ENCODE peak calls at places on chromosomes 12 and 14, in five cellular contexts. Y is body of pancreas, P is heart left ventricle, L is aorta, G is stomach. T is an unnamed sample.
A peak's percentile ranks its signal among the peaks of the same experiment; 100 is the strongest.

GRCh38 chr12:24798335-24798734 is 150.6 kb downstream of the BCAT1 start:
- DNase-seq in Y (no peak), P (no peak), L (no peak), G (no peak), T (no peak)

GRCh38 chr12:93908846-93909592 is 231.8 kb downstream of the CRADD start:
- DNase-seq in Y (no peak), P (peak; percentile 62), L (no peak), G (no peak), T (no peak)

GRCh38 chr14:35789651-35790050 is 19.4 kb downstream of the RALGAPA1 start:
- DNase-seq in Y (no peak), P (no peak), L (no peak), G (no peak), T (no peak)

GRCh38 chr14:40394634-40395340 is 962.6 kb upstream of the FBXO33 start:
- DNase-seq in Y (no peak), P (no peak), L (no peak), G (no peak), T (no peak)

GRCh38 chr12:12467701-12468218 is 94.9 kb downstream of the DUSP16 start:
- DNase-seq in Y (no peak), P (no peak), L (no peak), G (no peak), T (no peak)

GRCh38 chr14:104689620-104690265 is 325 bp downstream of the INF2 start:
- DNase-seq in Y (no peak), P (no peak), L (no peak), G (no peak), T (no peak)

GRCh38 chr12:26789731-26790644 is 43.0 kb downstream of the ITPR2 start:
- DNase-seq in Y (no peak), P (no peak), L (no peak), G (no peak), T (no peak)

GRCh38 chr12:54020587-54020969 is 7.7 kb upstream of the HOXC6 start:
- DNase-seq in Y (no peak), P (no peak), L (no peak), G (no peak), T (no peak)

GRCh38 chr14:100285021-100285912 is 21.0 kb downstream of the SLC25A29 start:
- DNase-seq in Y (peak; percentile 71), P (peak; percentile 62), L (peak; percentile 90), G (peak; percentile 76), T (peak; percentile 81)

GRCh38 chr12:3048540-3048939 is 28.6 kb upstream of the TSPAN9 start:
- DNase-seq in Y (no peak), P (no peak), L (peak; percentile 26), G (no peak), T (no peak)

GRCh38 chr12:78385541-78385940 is 479.0 kb upstream of the SYT1 start:
- DNase-seq in Y (no peak), P (no peak), L (no peak), G (no peak), T (no peak)

GRCh38 chr12:122836027-122836921 is 1.0 kb downstream of the HIP1R start:
- DNase-seq in Y (peak; percentile 49), P (no peak), L (peak; percentile 70), G (peak; percentile 78), T (no peak)

GRCh38 chr14:93788557-93789365 is 476 bp upstream of the PRIMA1 start:
- DNase-seq in Y (no peak), P (peak; percentile 50), L (peak; percentile 85), G (peak; percentile 58), T (peak; percentile 73)

GRCh38 chr12:106078358-106079025 is 60.3 kb downstream of the NUAK1 start:
- DNase-seq in Y (no peak), P (peak; percentile 82), L (peak; percentile 92), G (no peak), T (no peak)

GRCh38 chr12:94676922-94677321 is 26.6 kb upstream of the TMCC3 start:
- DNase-seq in Y (no peak), P (no peak), L (no peak), G (no peak), T (no peak)

GRCh38 chr14:64698899-64699298 is 5.3 kb upstream of the PLEKHG3 start:
- DNase-seq in Y (no peak), P (peak; percentile 18), L (no peak), G (peak; percentile 78), T (no peak)

GRCh38 chr14:94116701-94117100 is 6.2 kb downstream of the IFI27 start:
- DNase-seq in Y (no peak), P (no peak), L (no peak), G (peak; percentile 16), T (no peak)

GRCh38 chr14:33237102-33237501 is 298.4 kb downstream of the NPAS3 start:
- DNase-seq in Y (no peak), P (no peak), L (no peak), G (no peak), T (no peak)

GRCh38 chr12:66065146-66065545 is 65.4 kb downstream of the LLPH start:
- DNase-seq in Y (no peak), P (no peak), L (no peak), G (no peak), T (no peak)

GRCh38 chr12:47818701-47819543 is 781 bp downstream of the HDAC7 start:
- DNase-seq in Y (peak; percentile 52), P (peak; percentile 79), L (peak; percentile 90), G (peak; percentile 49), T (peak; percentile 39)

GRCh38 chr14:31024577-31025334 is 693 bp upstream of the AP4S1 start:
- DNase-seq in Y (no peak), P (no peak), L (no peak), G (no peak), T (no peak)

DNA sequence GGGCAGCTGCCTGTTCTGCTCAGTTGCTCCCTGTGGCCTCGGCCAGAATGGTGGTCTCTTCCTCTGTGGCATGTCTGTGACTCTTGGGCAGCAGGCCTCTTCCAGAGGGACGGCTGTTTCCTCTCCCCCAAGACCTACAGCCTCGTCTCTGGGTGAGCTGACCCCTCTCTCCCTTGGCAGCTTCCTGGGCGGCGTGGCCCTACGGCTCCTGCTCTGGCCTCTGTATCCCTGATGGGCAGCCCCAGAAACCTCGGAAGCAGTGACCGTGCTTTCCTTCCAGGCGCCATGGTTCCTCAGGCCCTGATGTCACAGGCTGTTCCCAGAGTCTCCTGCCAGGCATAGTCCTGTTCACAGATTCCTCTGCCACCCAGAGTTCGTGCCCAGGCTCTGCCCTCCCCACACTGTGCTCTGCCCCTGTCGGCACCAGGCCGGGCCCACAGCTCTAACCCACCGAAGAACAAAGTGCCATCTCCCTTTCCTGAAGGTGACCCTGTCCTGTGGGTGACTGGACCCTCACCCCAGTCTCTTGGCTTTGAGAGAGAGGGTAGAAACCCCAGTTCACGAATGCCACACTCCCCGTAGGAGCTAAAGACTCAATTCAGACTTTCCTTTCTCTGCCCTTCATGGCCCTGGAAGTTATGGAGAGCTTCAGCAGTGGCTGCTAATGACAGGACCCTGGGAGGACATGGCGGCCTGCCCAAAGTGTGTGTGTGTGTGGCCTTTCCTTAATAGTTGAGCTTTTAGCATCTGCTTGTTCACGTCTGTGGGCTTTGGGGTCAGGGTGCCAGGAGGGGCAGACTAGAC is 85.0 kb upstream of the DYNC1H1 start:
- DNase-seq in Y (no peak), P (no peak), L (no peak), G (no peak), T (no peak)
- H3K4me1 ChIP-seq in Y (peaks cover 56% of the 10 kb centered on the region), P (peaks cover 52% of the 10 kb centered on the region), L (no peaks in the 10 kb centered on the region), G (peaks cover 49% of the 10 kb centered on the region), T (peaks cover 42% of the 10 kb centered on the region)

DNA sequence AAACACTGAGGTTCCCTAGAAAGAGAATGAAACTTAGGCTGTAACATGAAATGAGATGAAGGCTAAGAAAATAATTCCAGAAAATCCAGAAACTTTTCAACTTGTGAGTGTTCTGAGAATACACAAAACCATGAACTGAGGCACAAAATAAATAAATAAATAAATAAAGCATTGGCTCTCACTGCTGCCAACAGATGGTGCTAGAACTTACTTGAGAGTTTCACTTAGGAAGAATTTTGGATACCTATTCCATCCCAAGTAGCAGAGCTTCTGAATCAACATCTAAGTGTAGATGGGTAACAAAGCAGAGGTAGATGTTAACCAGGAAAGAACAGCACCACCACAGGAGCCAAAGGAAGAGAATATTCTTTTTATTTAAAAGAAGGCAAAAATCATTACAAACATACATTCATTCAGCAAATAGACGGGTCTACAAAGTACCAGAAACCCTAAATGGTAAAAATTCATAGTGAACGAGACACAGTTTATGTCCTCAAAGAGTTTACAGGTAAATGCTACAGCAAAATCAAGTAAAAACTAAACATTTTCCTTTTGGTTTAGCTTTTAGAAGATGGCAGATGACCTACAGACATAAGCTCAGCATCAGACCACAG is 16.7 kb downstream of the EPS8 start:
- DNase-seq in Y (no peak), P (no peak), L (no peak), G (no peak), T (no peak)
- H3K4me3 ChIP-seq in Y (no peak overlapping the region), P (no peak overlapping the region), L (no peak overlapping the region), G (no peak overlapping the region), T (no peak overlapping the region)

DNA sequence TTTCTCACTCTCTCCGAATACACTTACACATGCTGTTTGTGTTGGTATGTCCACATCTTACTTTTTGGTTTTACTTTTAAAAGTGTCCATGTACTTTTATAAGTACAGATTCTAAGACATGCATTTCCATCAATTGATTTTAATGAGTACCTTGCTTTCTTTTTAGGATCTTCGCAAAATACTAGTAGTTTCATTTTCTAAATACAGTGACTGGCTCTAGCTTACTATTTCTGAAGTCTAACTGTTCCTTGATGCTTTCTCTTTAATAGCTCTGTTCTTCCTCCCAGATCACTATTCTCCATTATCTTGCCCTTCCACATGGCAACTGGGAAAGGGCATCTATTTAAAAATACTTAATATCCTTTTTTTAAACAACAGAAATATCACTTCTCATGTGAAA is 164.1 kb downstream of the KITLG start:
- DNase-seq in Y (no peak), P (no peak), L (no peak), G (no peak), T (no peak)
- H3K4me1 ChIP-seq in Y (peaks cover 8% of the 10 kb centered on the region), P (no peaks in the 10 kb centered on the region), L (no peaks in the 10 kb centered on the region), G (peaks cover 48% of the 10 kb centered on the region), T (no peaks in the 10 kb centered on the region)

GRCh38 chr12:4909734-4910501 is at the start of gene KCNA1:
- DNase-seq in Y (no peak), P (no peak), L (peak; percentile 79), G (no peak), T (no peak)

GRCh38 chr12:4911316-4911994 is 1.8 kb downstream of the KCNA1 start:
- DNase-seq in Y (no peak), P (no peak), L (peak; percentile 74), G (no peak), T (no peak)

GRCh38 chr12:4910502-4911315 is 1.0 kb downstream of the KCNA1 start:
- DNase-seq in Y (no peak), P (no peak), L (no peak), G (no peak), T (no peak)

GRCh38 chr12:4909397-4909733 is 340 bp upstream of the KCNA1 start:
- DNase-seq in Y (no peak), P (no peak), L (peak; percentile 77), G (no peak), T (no peak)

GRCh38 chr12:4908694-4909396 is 860 bp upstream of the KCNA1 start:
- DNase-seq in Y (no peak), P (no peak), L (no peak), G (no peak), T (no peak)
- H3K4me3 ChIP-seq in Y (no peak overlapping the region), P (peak overlapping the region; percentile 46), L (peak overlapping the region; percentile 29), G (peak overlapping the region; percentile 54), T (no peak overlapping the region)

DNA sequence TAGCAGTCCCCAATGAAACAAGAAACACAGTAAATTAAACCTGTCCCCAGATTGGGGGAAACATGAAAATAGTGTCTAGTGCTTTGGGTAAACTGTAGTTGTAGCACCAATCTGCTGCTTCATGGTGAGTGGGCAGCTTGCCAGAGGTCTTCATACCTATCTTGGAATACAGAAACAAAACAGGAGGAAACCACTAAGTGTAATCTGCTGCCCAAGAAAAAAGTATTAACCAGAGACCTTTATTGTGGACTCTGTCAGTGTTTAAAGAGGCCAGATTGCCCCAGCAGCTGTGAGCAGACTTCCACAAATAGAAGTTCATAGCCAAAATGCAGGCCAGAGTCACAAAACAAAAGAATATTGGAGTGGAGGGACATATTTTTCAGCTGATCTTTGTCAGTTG is 2.3 kb downstream of the ISCU start:
- DNase-seq in Y (no peak), P (no peak), L (no peak), G (no peak), T (peak; percentile 41)
- H3K4me1 ChIP-seq in Y (peaks cover 45% of the 10 kb centered on the region), P (peaks cover 55% of the 10 kb centered on the region), L (no peaks in the 10 kb centered on the region), G (peaks cover 74% of the 10 kb centered on the region), T (peaks cover 41% of the 10 kb centered on the region)

T was measured in BE2C.